ENCODE peak calls at places on chromosomes 2 and 18, in five cellular contexts. G is SK-N-SH, O is sigmoid colon, W is breast epithelium, Y is uterus. U is an unnamed sample.

GRCh38 chr18:3794537-3795348 is 344.8 kb downstream of the TGIF1 start:
- DNase-seq in G (no peak), O (no peak), W (no peak), Y (no peak), U (peak; percentile 78)

GRCh38 chr18:32920796-32921787 is 148.3 kb upstream of the KLHL14 start:
- DNase-seq in G (no peak), O (no peak), W (no peak), Y (no peak), U (peak; percentile 86)

GRCh38 chr2:33577660-33578059 is 21.4 kb downstream of the FAM98A start:
- DNase-seq in G (no peak), O (no peak), W (no peak), Y (no peak), U (peak; percentile 34)

GRCh38 chr2:9984217-9984739 is 32.8 kb downstream of the GRHL1 start:
- DNase-seq in G (peak; percentile 78), O (no peak), W (no peak), Y (no peak), U (peak; percentile 75)

GRCh38 chr2:141021109-141021508 is 1109.7 kb downstream of the LRP1B start:
- DNase-seq in G (no peak), O (no peak), W (no peak), Y (no peak), U (peak; percentile 68)

GRCh38 chr2:19274439-19274838 is 84.0 kb downstream of the OSR1 start:
- DNase-seq in G (no peak), O (no peak), W (no peak), Y (no peak), U (no peak)

GRCh38 chr18:29164993-29165599 is 988.2 kb upstream of the CDH2 start:
- DNase-seq in G (no peak), O (no peak), W (no peak), Y (no peak), U (peak; percentile 92)

GRCh38 chr2:74789278-74789677 is 44.6 kb upstream of the HK2 start:
- DNase-seq in G (no peak), O (no peak), W (no peak), Y (no peak), U (no peak)

GRCh38 chr2:216343221-216343985 is 28.9 kb downstream of the MARCHF4 start:
- DNase-seq in G (no peak), O (no peak), W (no peak), Y (no peak), U (peak; percentile 61)

GRCh38 chr2:99031481-99031880 is 95.5 kb upstream of the CRACDL start:
- DNase-seq in G (no peak), O (no peak), W (no peak), Y (no peak), U (no peak)

GRCh38 chr2:100588071-100588786 is 25.4 kb downstream of the PDCL3 start:
- DNase-seq in G (no peak), O (no peak), W (no peak), Y (no peak), U (peak; percentile 45)

GRCh38 chr2:196066794-196067382 is 1.7 kb downstream of the DNAH7 start:
- DNase-seq in G (peak; percentile 47), O (no peak), W (no peak), Y (no peak), U (peak; percentile 32)

GRCh38 chr2:144510206-144510991 is 9.5 kb downstream of the ZEB2 start:
- DNase-seq in G (no peak), O (no peak), W (no peak), Y (no peak), U (peak; percentile 73)

GRCh38 chr18:22985250-22985649 is 52.1 kb downstream of the RBBP8 start:
- DNase-seq in G (no peak), O (no peak), W (no peak), Y (no peak), U (no peak)

GRCh38 chr18:75309564-75309963 is 99.0 kb downstream of the TSHZ1 start:
- DNase-seq in G (no peak), O (no peak), W (no peak), Y (no peak), U (no peak)

GRCh38 chr2:159515482-159515881 is 100.9 kb downstream of the BAZ2B start:
- DNase-seq in G (no peak), O (no peak), W (no peak), Y (no peak), U (no peak)

GRCh38 chr18:67672142-67672541 is 155.6 kb upstream of the DSEL start:
- DNase-seq in G (no peak), O (no peak), W (no peak), Y (no peak), U (peak; percentile 69)

GRCh38 chr2:65612654-65613053 is 180.3 kb upstream of the SPRED2 start:
- DNase-seq in G (no peak), O (no peak), W (no peak), Y (no peak), U (no peak)

GRCh38 chr2:118667964-118668363 is 179.5 kb downstream of the EN1 start:
- DNase-seq in G (no peak), O (no peak), W (no peak), Y (no peak), U (peak; percentile 91)

GRCh38 chr2:232362174-232362913 is 16.2 kb upstream of the ALPP start:
- DNase-seq in G (no peak), O (peak; percentile 46), W (no peak), Y (no peak), U (no peak)

GRCh38 chr2:206084870-206085741 is 868 bp downstream of the INO80D start:
- DNase-seq in G (peak; percentile 77), O (peak; percentile 70), W (peak; percentile 30), Y (peak; percentile 54), U (peak; percentile 28)

GRCh38 chr2:206082298-206082843 is 3.6 kb downstream of the INO80D start:
- DNase-seq in G (no peak), O (no peak), W (no peak), Y (no peak), U (no peak)

GRCh38 chr2:206083602-206084467 is 2.1 kb downstream of the INO80D start:
- DNase-seq in G (no peak), O (no peak), W (no peak), Y (no peak), U (no peak)

GRCh38 chr2:206085742-206086445 is at the start of gene INO80D:
- DNase-seq in G (peak; percentile 84), O (peak; percentile 90), W (peak; percentile 74), Y (peak; percentile 69), U (peak; percentile 86)

DNA sequence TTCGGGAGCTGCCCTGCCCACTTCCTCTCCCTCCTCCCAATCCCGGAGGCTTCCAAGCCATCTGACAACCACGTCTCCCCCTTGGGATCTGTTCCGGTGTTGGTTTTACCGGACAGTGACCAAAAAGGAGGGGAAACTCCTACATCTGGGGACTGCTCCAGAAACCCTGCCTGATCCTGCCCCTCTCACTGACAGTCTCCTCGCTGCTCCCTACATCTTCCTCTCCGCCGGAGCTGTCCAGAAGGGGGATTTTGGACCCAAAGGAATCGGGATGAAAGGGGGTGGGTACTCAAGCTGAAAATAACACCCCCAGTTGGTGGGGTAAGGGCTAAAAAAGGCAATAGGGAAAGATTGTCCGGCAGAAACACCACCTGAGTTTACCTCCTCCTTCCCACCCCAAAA is 1.5 kb downstream of the INO80D start:
- DNase-seq in G (peak; percentile 75), O (peak; percentile 91), W (peak; percentile 74), Y (peak; percentile 77), U (peak; percentile 85)
- TF ChIP-seq CTCF in G (no peak), O (no peak), W (no peak), Y (no peak), U (peak; percentile 16)

GRCh38 chr2:173307287-173307686 is 47.4 kb upstream of the CDCA7 start:
- DNase-seq in G (no peak), O (no peak), W (no peak), Y (no peak), U (no peak)
- H3K4me3 ChIP-seq in G (no peak overlapping the region), O (no peak overlapping the region), W (peak overlapping the region; percentile 22), Y (no peak overlapping the region), U (no peak overlapping the region)

GRCh38 chr2:128354731-128355470 is 36.2 kb upstream of the HS6ST1 start:
- DNase-seq in G (no peak), O (no peak), W (no peak), Y (no peak), U (peak; percentile 72)
- TF ChIP-seq CTCF in G (no peak), O (no peak), W (no peak), Y (no peak), U (peak; percentile 59)

DNA sequence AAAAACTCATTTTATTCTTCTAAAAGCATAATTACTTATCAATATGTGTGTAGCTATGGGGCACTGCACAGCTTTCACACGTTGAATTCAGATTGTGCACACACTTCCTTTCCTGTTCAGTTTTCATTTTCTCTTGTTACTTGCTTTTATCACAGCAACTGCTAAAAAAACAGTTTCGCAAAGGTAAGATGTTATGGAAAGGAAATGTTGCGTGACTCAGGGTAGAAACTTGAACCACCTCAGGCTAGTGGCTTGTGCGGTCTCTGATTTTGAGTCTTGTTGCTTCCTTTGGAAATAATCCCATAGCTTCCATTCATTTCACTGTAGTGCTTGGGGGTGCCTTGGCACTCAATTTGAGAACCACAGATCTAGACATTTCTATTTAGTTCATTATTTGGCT is 171.9 kb downstream of the FMNL2 start:
- DNase-seq in G (no peak), O (no peak), W (no peak), Y (no peak), U (no peak)
- H3K4me3 ChIP-seq in G (no peak overlapping the region), O (no peak overlapping the region), W (no peak overlapping the region), Y (no peak overlapping the region), U (no peak overlapping the region)

DNA sequence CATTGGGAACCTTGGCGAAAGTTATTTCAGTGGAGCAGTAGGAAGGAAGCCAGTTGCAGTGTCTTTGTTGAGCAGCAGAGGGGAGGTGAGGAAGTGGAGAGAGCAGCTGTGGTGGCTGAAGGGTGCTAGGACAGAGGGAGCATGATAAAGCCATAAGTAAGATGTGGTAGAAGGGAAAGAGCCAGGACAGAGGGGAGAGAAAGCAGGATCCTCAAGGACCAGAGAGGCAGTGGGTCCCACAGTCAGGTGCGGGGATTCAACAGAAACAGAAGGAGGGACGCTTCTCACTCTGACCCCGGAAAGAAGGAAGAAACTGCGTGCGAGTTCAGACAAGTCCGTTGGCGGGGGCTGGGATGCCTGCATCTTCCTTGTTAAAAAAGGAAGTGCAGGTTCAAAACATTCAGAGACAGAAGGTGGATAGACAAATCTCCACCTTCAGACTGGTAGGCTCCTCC is at the start of gene CXCR2:
- DNase-seq in G (no peak), O (no peak), W (peak; percentile 20), Y (no peak), U (no peak)
- TF ChIP-seq CTCF in G (no peak), O (no peak), W (no peak), Y (no peak), U (no peak)

DNA sequence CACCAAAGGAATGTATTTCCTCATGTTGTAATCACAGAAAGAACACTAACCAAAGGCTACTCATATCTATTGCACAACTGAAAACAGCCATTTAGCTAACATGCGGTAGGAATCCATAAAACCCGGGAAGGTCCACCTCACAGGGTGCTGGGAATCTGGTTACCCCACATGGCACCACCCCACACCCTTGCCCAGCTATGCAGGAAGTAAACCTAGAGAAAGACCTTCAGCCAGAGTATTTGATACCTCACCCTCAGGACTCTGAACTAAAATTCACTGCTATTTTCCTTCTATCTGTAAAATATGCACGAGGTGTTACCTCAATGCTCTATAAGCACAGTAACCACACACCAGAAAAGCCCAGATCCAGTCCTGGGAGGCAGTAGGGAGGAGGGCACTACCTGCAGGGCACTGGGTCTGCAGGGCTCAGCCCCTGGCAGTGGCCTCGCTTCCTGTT is 45.8 kb downstream of the PTPN2 start:
- DNase-seq in G (peak; percentile 22), O (peak; percentile 70), W (peak; percentile 40), Y (peak; percentile 20), U (peak; percentile 96)
- H3K4me3 ChIP-seq in G (no peak overlapping the region), O (no peak overlapping the region), W (no peak overlapping the region), Y (no peak overlapping the region), U (peak overlapping the region; percentile 15)

GRCh38 chr2:132421198-132421780 is 4.7 kb downstream of the GPR39 start:
- DNase-seq in G (no peak), O (no peak), W (no peak), Y (no peak), U (no peak)
- TF ChIP-seq CTCF in G (peak; percentile 37), O (no peak), W (no peak), Y (no peak), U (peak; percentile 29)